ENCODE peak calls at places on chromosomes 3 and 15, in eight cellular contexts. A, K, P, S, W, R, L and Z are unnamed samples.

GRCh38 chr3:131033480-131034080 is 6.9 kb downstream of the NEK11 start:
- DNase-seq in A (peak), K (peak), P (peak), S (peak), W (peak), R (peak), L (no peak), Z (no peak)

GRCh38 chr15:65521355-65521754 is 3.9 kb upstream of the DPP8 start:
- DNase-seq in A (peak), K (no peak), P (peak), S (no peak), W (no peak), R (no peak), L (no peak), Z (no peak)

GRCh38 chr15:101590785-101591184 is 61.4 kb downstream of the TM2D3 start:
- DNase-seq in A (no peak), K (no peak), P (no peak), S (no peak), W (no peak), R (no peak), L (no peak), Z (no peak)

GRCh38 chr15:65832549-65833364 is 36.5 kb upstream of the RAB11A start:
- DNase-seq in A (peak), K (peak), P (peak), S (peak), W (peak), R (peak), L (peak), Z (peak)

GRCh38 chr3:4464579-4464978 is 2.5 kb downstream of the SUMF1 start:
- DNase-seq in A (no peak), K (no peak), P (no peak), S (no peak), W (no peak), R (no peak), L (no peak), Z (no peak)

GRCh38 chr3:5141760-5142159 is 19.7 kb downstream of the ARL8B start:
- DNase-seq in A (no peak), K (no peak), P (no peak), S (no peak), W (no peak), R (no peak), L (no peak), Z (no peak)

GRCh38 chr15:85131915-85132314 is 150.3 kb downstream of the PDE8A start:
- DNase-seq in A (no peak), K (no peak), P (no peak), S (no peak), W (no peak), R (no peak), L (no peak), Z (no peak)

GRCh38 chr3:191328963-191329653 is at the start of gene CCDC50:
- DNase-seq in A (peak), K (peak), P (peak), S (peak), W (peak), R (peak), L (peak), Z (peak)

GRCh38 chr15:72554471-72555425 is 80.6 kb downstream of the ARIH1 start:
- DNase-seq in A (no peak), K (peak), P (peak), S (no peak), W (no peak), R (peak), L (no peak), Z (no peak)